ENCODE peak calls at places on chromosome 12, in ten cellular contexts. T is tibial artery, L is ascending aorta, X is fibroblast of mammary gland, Z is K562, F is fibroblast of lung, J is HCT116, D is iPS DF 6.9, H is NT2/D1, O is IMR-90. P is an unnamed sample.

GRCh38 chr12:50401383-50402155 is 884 bp downstream of the LARP4 start:
- DNase-seq in T (no peak), L (peak), X (peak), Z (no peak), F (peak), J (no peak), D (no peak), H (no peak), O (peak), P (no peak)

GRCh38 chr12:64147011-64147671 is 75.0 kb downstream of the KICS2 start:
- DNase-seq in T (no peak), L (no peak), X (no peak), Z (no peak), F (no peak), J (no peak), D (no peak), H (no peak), O (no peak), P (no peak)

GRCh38 chr12:123253606-123254459 is 17.8 kb downstream of the CDK2AP1 start:
- DNase-seq in T (no peak), L (no peak), X (no peak), Z (no peak), F (no peak), J (no peak), D (no peak), H (no peak), O (no peak), P (peak)

GRCh38 chr12:46981627-46982026 is 97.8 kb upstream of the PCED1B start:
- DNase-seq in T (no peak), L (no peak), X (no peak), Z (no peak), F (no peak), J (no peak), D (no peak), H (no peak), O (peak), P (no peak)

GRCh38 chr12:105067511-105068031 is 16.7 kb downstream of the ALDH1L2 start:
- DNase-seq in T (no peak), L (no peak), X (peak), Z (no peak), F (peak), J (no peak), D (no peak), H (no peak), O (peak), P (no peak)

GRCh38 chr12:94867066-94867855 is 136.2 kb downstream of the NDUFA12 start:
- DNase-seq in T (no peak), L (no peak), X (peak), Z (no peak), F (peak), J (no peak), D (no peak), H (no peak), O (peak), P (no peak)

GRCh38 chr12:110102255-110102654 is 21.9 kb upstream of the IFT81 start:
- DNase-seq in T (no peak), L (no peak), X (peak), Z (peak), F (peak), J (peak), D (peak), H (peak), O (peak), P (no peak)

GRCh38 chr12:82517027-82517426 is 158.7 kb downstream of the METTL25 start:
- DNase-seq in T (no peak), L (no peak), X (peak), Z (no peak), F (no peak), J (peak), D (peak), H (peak), O (peak), P (no peak)

GRCh38 chr12:7609480-7609879 is 56.2 kb downstream of the APOBEC1 start:
- DNase-seq in T (no peak), L (no peak), X (peak), Z (no peak), F (no peak), J (no peak), D (no peak), H (no peak), O (peak), P (no peak)
- H3K4me3 ChIP-seq in T (no peak), L (no peak), X (no peak), Z (no peak), F (no peak), J (no peak), D (no peak), H (no peak), O (peak), P (no peak)

DNA sequence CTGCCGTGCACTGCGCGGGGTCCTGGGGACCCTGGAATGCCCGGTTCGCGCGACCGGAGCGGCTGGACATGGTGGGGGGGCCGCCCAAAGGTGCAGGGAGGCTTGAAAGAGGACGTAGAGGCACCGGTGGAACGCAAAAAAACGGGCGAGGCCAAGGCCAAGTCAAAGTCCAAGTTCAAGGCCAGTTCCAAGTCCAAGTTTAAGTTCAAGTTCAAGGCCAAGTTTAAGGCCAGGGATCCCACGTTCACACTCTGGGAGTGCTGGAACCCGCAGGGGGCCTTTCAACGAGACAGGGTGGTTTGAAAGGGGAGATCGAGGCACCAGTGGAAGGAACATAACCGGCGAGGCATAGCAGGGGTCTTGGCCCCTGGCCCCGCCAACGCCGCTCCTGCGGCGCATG is 317.6 kb downstream of the ALG10 start:
- DNase-seq in T (no peak), L (no peak), X (no peak), Z (no peak), F (no peak), J (no peak), D (no peak), H (no peak), O (no peak), P (no peak)
- H3K4me3 ChIP-seq in T (no peak), L (no peak), X (no peak), Z (no peak), F (no peak), J (no peak), D (no peak), H (no peak), O (no peak), P (no peak)

DNA sequence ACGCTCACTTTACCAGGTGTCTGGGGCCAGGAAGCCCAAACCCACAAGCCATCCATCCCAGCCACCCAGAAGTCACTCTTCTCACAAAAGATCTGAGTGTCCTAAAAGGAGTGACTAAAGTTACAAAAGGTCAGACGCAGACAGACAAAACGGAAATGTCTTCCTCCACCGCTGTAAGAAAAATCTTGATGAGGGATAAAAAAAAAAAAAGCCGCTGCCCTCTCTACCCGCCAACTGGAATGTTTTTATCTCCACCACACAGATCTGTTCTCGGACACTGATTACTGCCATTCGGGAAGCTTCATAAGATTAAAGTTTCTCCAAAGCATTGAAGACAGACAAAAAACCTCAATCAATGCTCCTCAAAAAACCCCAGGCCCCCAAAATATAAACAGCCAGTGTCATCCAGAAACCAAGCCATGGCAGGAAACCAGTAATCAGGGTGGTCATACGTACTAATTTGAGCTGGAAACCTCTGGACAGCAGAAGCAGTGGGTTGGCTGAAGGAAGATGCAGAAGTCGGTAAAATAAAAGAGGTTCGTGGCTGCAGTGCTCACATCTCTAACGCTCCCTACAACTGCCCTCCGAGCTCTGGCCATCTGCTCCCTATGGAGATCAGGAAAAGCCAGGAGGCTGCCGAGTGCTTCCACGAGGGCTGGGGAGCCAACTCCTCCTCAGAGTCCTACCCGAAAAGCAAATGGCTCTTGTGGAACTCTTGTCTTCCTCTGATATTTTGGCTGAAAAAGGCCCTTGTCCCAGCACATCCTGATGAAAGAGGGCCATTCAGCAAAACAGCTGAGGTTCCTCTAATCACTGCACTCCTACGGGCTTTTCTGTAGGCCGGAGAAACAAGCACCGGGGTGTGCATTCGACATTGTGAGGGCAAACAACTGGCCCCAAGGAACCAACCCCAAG is 30.3 kb downstream of the SSH1 start:
- DNase-seq in T (no peak), L (no peak), X (peak), Z (no peak), F (peak), J (no peak), D (no peak), H (no peak), O (peak), P (no peak)
- H3K4me3 ChIP-seq in T (peak), L (no peak), X (no peak), Z (no peak), F (peak), J (no peak), D (no peak), H (no peak), O (no peak), P (no peak)

DNA sequence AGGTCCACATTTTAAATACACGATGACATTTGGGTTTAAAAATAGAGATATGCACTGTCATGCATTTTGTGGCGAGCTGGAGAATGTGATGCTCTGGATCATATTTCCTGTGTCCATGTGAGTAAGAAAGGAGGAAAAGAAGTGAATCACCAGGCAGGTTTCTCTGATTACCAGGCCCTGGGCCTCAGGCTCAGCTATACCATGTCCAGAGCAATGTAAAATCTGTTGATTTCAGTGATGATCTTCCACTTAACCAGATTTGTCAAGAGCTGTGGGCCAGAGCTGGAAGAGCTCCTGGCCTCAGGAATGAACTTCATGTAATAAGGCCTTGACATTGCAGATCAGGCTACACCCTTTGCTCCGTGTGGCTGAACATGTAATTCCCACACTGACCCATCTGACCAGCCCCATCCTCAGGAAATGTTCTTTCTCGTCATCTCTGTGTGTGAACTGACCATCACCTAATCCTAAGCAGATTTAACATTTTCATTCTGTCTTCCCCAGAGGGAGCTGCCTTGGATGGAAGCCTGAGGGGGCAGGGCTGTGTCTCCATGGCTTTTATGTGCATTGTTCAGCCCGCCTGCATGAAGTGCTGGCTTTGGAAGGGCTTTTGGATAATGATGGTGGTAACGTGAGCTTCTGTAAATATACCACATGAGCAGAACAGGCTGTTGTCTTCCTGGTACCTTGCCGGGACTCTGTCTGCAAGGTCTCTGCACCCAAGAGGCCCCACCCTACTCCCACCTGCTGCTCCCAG is 54.5 kb downstream of the CRACR2A start:
- DNase-seq in T (no peak), L (no peak), X (peak), Z (no peak), F (peak), J (no peak), D (no peak), H (no peak), O (peak), P (no peak)
- H3K4me3 ChIP-seq in T (no peak), L (no peak), X (no peak), Z (no peak), F (no peak), J (no peak), D (no peak), H (no peak), O (no peak), P (no peak)

DNA sequence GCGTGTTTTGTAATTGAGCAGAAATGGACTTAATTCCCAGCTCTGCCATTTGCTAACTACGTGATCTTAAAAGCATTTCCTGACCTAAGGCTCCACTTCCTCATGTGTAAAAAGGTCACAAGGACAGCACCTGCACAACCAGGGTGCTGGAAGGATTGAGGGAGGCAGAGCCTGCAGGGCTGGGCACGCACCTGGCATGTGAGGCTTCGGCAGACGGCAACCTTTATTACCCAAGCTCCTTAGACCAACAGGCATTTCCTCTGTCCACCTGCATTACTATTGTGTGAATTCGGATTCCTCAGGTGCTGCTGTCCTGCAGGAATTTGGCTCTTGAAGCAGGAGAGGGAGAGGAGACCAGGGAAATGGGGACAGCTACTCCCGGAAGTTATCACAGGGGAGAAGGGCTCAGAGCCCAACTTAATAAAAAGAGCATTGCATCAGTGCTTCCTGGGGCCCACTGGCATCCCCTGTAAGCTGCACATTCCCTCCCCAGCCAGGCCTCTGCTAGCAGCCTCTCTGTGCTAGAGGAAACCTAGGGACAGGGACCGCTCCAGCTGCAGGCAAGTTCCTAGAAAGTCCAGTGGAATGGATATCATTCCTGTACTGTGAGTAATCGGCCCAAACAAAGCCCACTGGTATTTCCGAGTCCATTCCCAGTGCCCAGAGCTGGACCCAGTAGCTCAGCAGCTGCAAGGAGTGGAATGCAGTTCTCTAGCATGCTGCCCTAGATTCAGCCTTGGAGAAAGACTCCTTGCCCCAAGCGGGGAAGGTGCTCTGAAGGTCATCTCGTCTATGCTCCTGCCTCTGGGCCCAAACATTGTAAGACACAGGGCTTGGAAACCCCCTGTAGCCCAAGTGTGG is 157.1 kb upstream of the CCND2 start:
- DNase-seq in T (no peak), L (peak), X (peak), Z (no peak), F (peak), J (no peak), D (no peak), H (no peak), O (peak), P (no peak)
- H3K4me3 ChIP-seq in T (no peak), L (no peak), X (no peak), Z (no peak), F (no peak), J (no peak), D (no peak), H (no peak), O (no peak), P (no peak)

DNA sequence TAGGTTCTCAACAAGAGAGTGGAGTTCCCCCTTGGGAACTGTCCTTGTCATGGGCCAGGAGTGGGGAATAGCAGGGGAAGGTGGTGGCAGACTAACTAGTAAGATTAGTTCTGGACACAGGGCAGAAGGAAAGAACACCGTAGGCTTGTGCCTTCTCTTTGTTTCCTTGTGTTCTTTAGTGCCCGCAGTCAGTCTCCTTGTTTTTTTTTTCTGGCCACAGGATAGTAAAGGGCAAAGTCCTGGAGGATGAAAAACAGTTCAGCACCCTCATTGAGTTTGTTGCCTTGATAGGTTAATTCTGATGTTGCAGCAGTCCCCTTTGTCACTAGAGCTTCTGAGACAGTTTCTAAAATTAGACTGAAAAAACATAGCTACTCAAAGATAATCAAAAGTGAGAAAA is 8.4 kb downstream of the PEX5 start:
- DNase-seq in T (no peak), L (no peak), X (no peak), Z (no peak), F (no peak), J (no peak), D (no peak), H (no peak), O (no peak), P (no peak)
- H3K4me3 ChIP-seq in T (no peak), L (no peak), X (no peak), Z (no peak), F (no peak), J (no peak), D (no peak), H (no peak), O (no peak), P (no peak)

GRCh38 chr12:53047221-53048032 is 2.4 kb upstream of the TNS2 start:
- DNase-seq in T (peak), L (peak), X (peak), Z (peak), F (peak), J (no peak), D (no peak), H (no peak), O (peak), P (peak)

GRCh38 chr12:53044896-53045571 is 4.8 kb upstream of the TNS2 start:
- DNase-seq in T (peak), L (peak), X (no peak), Z (no peak), F (no peak), J (no peak), D (no peak), H (no peak), O (no peak), P (no peak)

GRCh38 chr12:53046655-53047220 is 3.1 kb upstream of the TNS2 start:
- DNase-seq in T (peak), L (peak), X (peak), Z (no peak), F (peak), J (no peak), D (no peak), H (no peak), O (peak), P (peak)

GRCh38 chr12:53044052-53044581 is 5.7 kb upstream of the TNS2 start:
- DNase-seq in T (peak), L (no peak), X (no peak), Z (no peak), F (no peak), J (no peak), D (no peak), H (no peak), O (no peak), P (no peak)

DNA sequence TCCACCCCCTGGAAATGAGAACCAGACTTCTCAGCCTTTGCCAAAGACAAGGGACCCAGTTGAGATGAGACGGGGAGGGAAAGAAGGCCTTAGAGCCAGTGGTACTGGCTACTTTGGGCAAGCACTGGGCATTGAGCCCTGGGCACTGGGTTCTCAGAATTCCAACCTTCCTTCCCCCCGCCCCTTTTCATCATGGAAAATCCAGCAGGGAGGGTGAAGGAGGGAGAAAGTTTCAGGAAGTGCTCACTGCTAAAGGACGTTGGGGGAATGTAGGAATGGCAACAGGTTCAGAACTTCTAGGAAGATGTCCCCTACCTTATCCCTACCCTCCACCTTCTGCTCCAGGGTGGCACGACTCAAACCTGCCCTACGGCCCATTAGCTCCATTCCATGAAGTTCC is 4.2 kb upstream of the TNS2 start:
- DNase-seq in T (peak), L (peak), X (no peak), Z (no peak), F (no peak), J (no peak), D (no peak), H (no peak), O (no peak), P (no peak)
- H3K4me3 ChIP-seq in T (peak), L (peak), X (peak), Z (peak), F (peak), J (peak), D (no peak), H (peak), O (no peak), P (no peak)

DNA sequence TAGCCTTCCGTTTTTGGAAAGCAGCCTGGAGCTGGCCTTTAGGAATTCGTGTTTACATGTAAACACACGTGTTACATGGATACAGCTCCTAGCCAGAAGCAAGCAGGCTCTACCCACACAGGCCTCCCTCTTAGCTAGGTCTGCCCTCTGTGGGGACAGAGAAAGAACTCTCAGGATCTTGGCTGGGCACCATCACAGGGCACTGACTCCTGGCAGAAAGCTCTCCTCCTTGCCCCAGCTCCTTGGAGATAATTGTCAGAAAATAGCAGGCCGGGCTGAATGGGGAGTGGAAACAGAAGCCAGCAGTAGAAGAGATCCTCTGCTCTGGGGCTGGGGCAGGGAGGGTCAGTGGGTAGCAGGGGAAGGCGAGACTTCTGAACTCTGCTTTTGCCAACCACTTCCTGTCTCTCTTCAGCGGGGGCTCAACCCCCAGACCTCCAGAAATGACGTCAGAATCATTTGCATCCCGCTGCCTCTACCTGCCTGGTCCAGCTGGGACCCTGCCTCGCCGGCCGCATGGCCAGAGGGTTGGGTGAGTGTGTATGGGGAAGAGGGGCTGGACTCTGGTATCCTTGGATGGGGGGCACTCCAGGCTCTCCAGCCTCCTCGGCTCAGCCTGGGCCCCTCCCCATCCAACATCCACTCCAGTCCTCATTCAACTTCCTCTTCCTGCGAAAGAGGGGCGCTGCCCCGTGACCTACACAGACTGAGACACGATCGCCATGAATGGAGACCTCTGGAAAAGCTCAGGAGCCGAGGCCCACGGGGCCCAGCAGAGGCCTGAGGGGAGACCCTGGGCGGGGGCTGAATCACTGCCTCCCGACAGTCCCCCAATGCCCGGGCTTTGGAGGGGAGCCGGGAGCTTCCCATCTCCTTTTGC is 650 bp upstream of the HOXC4 start:
- DNase-seq in T (no peak), L (no peak), X (peak), Z (no peak), F (no peak), J (no peak), D (no peak), H (no peak), O (no peak), P (no peak)
- H3K4me3 ChIP-seq in T (peak), L (peak), X (peak), Z (no peak), F (peak), J (no peak), D (peak), H (peak), O (peak), P (peak)

P was measured in left lung.